ENCODE peak calls at places on chromosomes 5 and 9, in six cellular contexts. L is NCI-H1105, T is dermis microvascular lymphatic vessel endothelial cell, M is mesothelial cell of epicardium, C is islet precursor cell, N is hippocampal formation. X is an unnamed sample.

GRCh38 chr5:168712280-168712924 is 133.2 kb upstream of the PANK3 start:
- DNase-seq in L (no peak), T (peak), M (no peak), C (peak), N (no peak), X (no peak)

GRCh38 chr5:36237756-36238155 is 4.0 kb downstream of the NADK2 start:
- DNase-seq in L (no peak), T (no peak), M (no peak), C (no peak), N (no peak), X (no peak)

GRCh38 chr5:137822983-137823382 is 44.7 kb upstream of the MYOT start:
- DNase-seq in L (no peak), T (no peak), M (no peak), C (no peak), N (no peak), X (no peak)

GRCh38 chr9:21715408-21715807 is 87.0 kb upstream of the MTAP start:
- DNase-seq in L (no peak), T (no peak), M (no peak), C (no peak), N (no peak), X (no peak)

GRCh38 chr9:108983885-108984284 is 29.4 kb downstream of the CTNNAL1 start:
- DNase-seq in L (no peak), T (no peak), M (no peak), C (no peak), N (no peak), X (no peak)

GRCh38 chr9:36064448-36065037 is 27.8 kb downstream of the RECK start:
- DNase-seq in L (no peak), T (no peak), M (no peak), C (peak), N (no peak), X (no peak)

GRCh38 chr9:114732842-114733241 is 50.9 kb upstream of the TEX48 start:
- DNase-seq in L (no peak), T (no peak), M (no peak), C (no peak), N (no peak), X (no peak)

GRCh38 chr9:81125446-81126092 is 563.8 kb downstream of the TLE1 start:
- DNase-seq in L (no peak), T (no peak), M (no peak), C (no peak), N (no peak), X (no peak)

GRCh38 chr5:4018007-4018406 is 422.4 kb downstream of the IRX1 start:
- DNase-seq in L (no peak), T (no peak), M (no peak), C (no peak), N (no peak), X (no peak)

GRCh38 chr5:150081541-150082283 is 4.6 kb downstream of the CSF1R start:
- DNase-seq in L (no peak), T (peak), M (no peak), C (peak), N (peak), X (peak)

GRCh38 chr9:89868100-89868499 is 263.3 kb downstream of the GADD45G start:
- DNase-seq in L (no peak), T (no peak), M (no peak), C (no peak), N (no peak), X (no peak)

GRCh38 chr9:3479516-3480352 is 46.1 kb downstream of the RFX3 start:
- DNase-seq in L (no peak), T (no peak), M (no peak), C (no peak), N (no peak), X (no peak)

GRCh38 chr5:146291421-146292074 is 47.1 kb upstream of the POU4F3 start:
- DNase-seq in L (peak), T (peak), M (no peak), C (no peak), N (no peak), X (no peak)

X was measured in anterior cingulate cortex.